ENCODE peak calls at places on chromosomes 13 and 19, in eight cellular contexts. G is effector CD4-positive, alpha-beta T cell; T is GM23248; F is GM04503; N is AG09309; C is putamen; V is NT2/D1; U is RWPE1. L is an unnamed sample.
A peak's percentile ranks its signal among the peaks of the same experiment; 100 is the strongest.

GRCh38 chr13:29847501-29847983 is 2.9 kb downstream of the UBL3 start:
- DNase-seq in G (no peak), T (peak; percentile 72), F (no peak), N (no peak), C (peak; percentile 65), V (no peak), U (no peak), L (no peak)

GRCh38 chr19:55526216-55527196 is 10.4 kb downstream of the SBK2 start:
- DNase-seq in G (no peak), T (peak; percentile 83), F (peak; percentile 20), N (no peak), C (no peak), V (no peak), U (no peak), L (no peak)

GRCh38 chr19:45819769-45820168 is 4.7 kb upstream of the RSPH6A start:
- DNase-seq in G (no peak), T (no peak), F (no peak), N (no peak), C (no peak), V (no peak), U (no peak), L (no peak)

GRCh38 chr13:18951412-18951811 is 230.2 kb downstream of the TUBA3C start:
- DNase-seq in G (no peak), T (no peak), F (no peak), N (no peak), C (no peak), V (no peak), U (no peak), L (no peak)

GRCh38 chr19:2663920-2664571 is 38.4 kb downstream of the GNG7 start:
- DNase-seq in G (no peak), T (no peak), F (no peak), N (no peak), C (peak; percentile 88), V (no peak), U (no peak), L (no peak)

GRCh38 chr19:54207908-54208783 is 7.5 kb downstream of the RPS9 start:
- DNase-seq in G (no peak), T (peak; percentile 30), F (no peak), N (no peak), C (peak; percentile 67), V (no peak), U (no peak), L (no peak)

GRCh38 chr19:45451181-45451849 is 16.5 kb upstream of the FOSB start:
- DNase-seq in G (peak; percentile 60), T (peak; percentile 89), F (no peak), N (no peak), C (no peak), V (no peak), U (no peak), L (no peak)

GRCh38 chr13:100273576-100273975 is 184.7 kb downstream of the PCCA start:
- DNase-seq in G (no peak), T (no peak), F (no peak), N (no peak), C (no peak), V (no peak), U (no peak), L (no peak)

GRCh38 chr13:21668665-21669599 is 1.9 kb upstream of the FGF9 start:
- DNase-seq in G (peak; percentile 24), T (peak; percentile 47), F (no peak), N (no peak), C (no peak), V (no peak), U (no peak), L (no peak)

GRCh38 chr13:46521921-46522691 is 30.9 kb upstream of the LRCH1 start:
- DNase-seq in G (no peak), T (no peak), F (no peak), N (no peak), C (no peak), V (no peak), U (no peak), L (no peak)

GRCh38 chr19:9849786-9850185 is 14.7 kb downstream of the PIN1 start:
- DNase-seq in G (no peak), T (no peak), F (no peak), N (no peak), C (no peak), V (no peak), U (no peak), L (no peak)

GRCh38 chr13:75579529-75579928 is 29.9 kb downstream of the UCHL3 start:
- DNase-seq in G (no peak), T (no peak), F (no peak), N (no peak), C (no peak), V (no peak), U (no peak), L (no peak)

GRCh38 chr19:17325133-17325532 is 9.5 kb downstream of the ANO8 start:
- DNase-seq in G (no peak), T (no peak), F (no peak), N (no peak), C (no peak), V (no peak), U (no peak), L (no peak)

GRCh38 chr19:3721900-3722442 is 13.8 kb downstream of the TJP3 start:
- DNase-seq in G (no peak), T (no peak), F (no peak), N (no peak), C (no peak), V (no peak), U (no peak), L (no peak)

GRCh38 chr13:110915874-110916670 is 1.2 kb upstream of the ANKRD10 start:
- DNase-seq in G (no peak), T (peak; percentile 90), F (peak; percentile 61), N (peak; percentile 46), C (peak; percentile 37), V (no peak), U (peak; percentile 30), L (no peak)

GRCh38 chr13:21567714-21568113 is 36.3 kb downstream of the MICU2 start:
- DNase-seq in G (no peak), T (peak; percentile 41), F (no peak), N (no peak), C (no peak), V (no peak), U (no peak), L (no peak)

GRCh38 chr19:55314396-55314795 is 10.7 kb downstream of the TMEM150B start:
- DNase-seq in G (no peak), T (no peak), F (no peak), N (no peak), C (no peak), V (no peak), U (no peak), L (no peak)

GRCh38 chr19:46481947-46482346 is 10.6 kb upstream of the PNMA8A start:
- DNase-seq in G (no peak), T (peak; percentile 84), F (no peak), N (no peak), C (no peak), V (no peak), U (no peak), L (no peak)

GRCh38 chr13:99182439-99182838 is 18.2 kb upstream of the UBAC2 start:
- DNase-seq in G (no peak), T (no peak), F (no peak), N (no peak), C (no peak), V (no peak), U (no peak), L (no peak)

GRCh38 chr13:37492741-37493514 is 105.6 kb downstream of the POSTN start:
- DNase-seq in G (no peak), T (peak; percentile 87), F (peak; percentile 87), N (peak; percentile 88), C (no peak), V (no peak), U (no peak), L (no peak)

GRCh38 chr19:2047449-2048103 is 3.5 kb downstream of the MKNK2 start:
- DNase-seq in G (no peak), T (peak; percentile 58), F (no peak), N (no peak), C (no peak), V (no peak), U (no peak), L (no peak)

GRCh38 chr19:50460161-50460765 is 16.0 kb upstream of the EMC10 start:
- DNase-seq in G (no peak), T (peak; percentile 71), F (no peak), N (no peak), C (no peak), V (no peak), U (peak; percentile 12), L (no peak)

GRCh38 chr19:14479985-14480694 is 5.0 kb upstream of the PTGER1 start:
- DNase-seq in G (peak; percentile 58), T (no peak), F (no peak), N (no peak), C (no peak), V (peak; percentile 55), U (no peak), L (no peak)

GRCh38 chr19:6802336-6803035 is 30.0 kb downstream of the VAV1 start:
- DNase-seq in G (peak; percentile 64), T (no peak), F (no peak), N (no peak), C (peak; percentile 21), V (no peak), U (no peak), L (peak; percentile 19)

GRCh38 chr13:48642061-48642460 is 11.7 kb upstream of the CYSLTR2 start:
- DNase-seq in G (no peak), T (no peak), F (no peak), N (no peak), C (no peak), V (no peak), U (no peak), L (no peak)

GRCh38 chr13:30148171-30148754 is 159.1 kb downstream of the KATNAL1 start:
- DNase-seq in G (no peak), T (no peak), F (no peak), N (no peak), C (no peak), V (no peak), U (no peak), L (no peak)

GRCh38 chr19:31314156-31314555 is 35.1 kb downstream of the TSHZ3 start:
- DNase-seq in G (no peak), T (peak; percentile 23), F (no peak), N (no peak), C (no peak), V (no peak), U (no peak), L (no peak)

GRCh38 chr19:56639217-56639616 is 3.7 kb upstream of the SMIM17 start:
- DNase-seq in G (no peak), T (peak; percentile 24), F (no peak), N (no peak), C (no peak), V (peak; percentile 35), U (no peak), L (no peak)

GRCh38 chr13:107209811-107210210 is 641.9 kb upstream of the ARGLU1 start:
- DNase-seq in G (no peak), T (peak; percentile 64), F (no peak), N (peak; percentile 24), C (no peak), V (no peak), U (no peak), L (no peak)

GRCh38 chr19:9934132-9934950 is 2.0 kb downstream of the OLFM2 start:
- DNase-seq in G (peak; percentile 71), T (peak; percentile 90), F (no peak), N (no peak), C (peak; percentile 76), V (no peak), U (peak; percentile 85), L (peak; percentile 66)

GRCh38 chr19:42191855-42192254 is 25.6 kb downstream of the DEDD2 start:
- DNase-seq in G (no peak), T (peak; percentile 85), F (no peak), N (peak; percentile 21), C (no peak), V (no peak), U (peak; percentile 93), L (peak; percentile 80)

GRCh38 chr19:44280916-44281315 is 21.2 kb downstream of the ZNF233 start:
- DNase-seq in G (no peak), T (no peak), F (no peak), N (no peak), C (no peak), V (no peak), U (no peak), L (no peak)

GRCh38 chr13:19862511-19863313 is 737 bp downstream of the ZMYM5 start:
- DNase-seq in G (peak; percentile 33), T (peak; percentile 65), F (peak; percentile 3), N (no peak), C (peak; percentile 31), V (peak; percentile 0), U (peak; percentile 43), L (no peak)

L was measured in HCT116.